ENCODE peak calls at places on chromosomes 16 and 17, in ten cellular contexts. K is psoas muscle, Q is neural progenitor cell, E is testis, P is Karpas-422, H is heart left ventricle, A is heart right ventricle, V is A549, S is tibial artery, T is PC-9. I is an unnamed sample. For H3K4me1, the result is how much of the 10 kb centered on the place peaks cover.

GRCh38 chr16:66357523-66357928 is 9.0 kb upstream of the CDH5 start:
- DNase-seq in K (no peak), S (peak), E (peak), A (peak), H (peak), T (peak), Q (peak), V (peak), P (peak), I (peak)

GRCh38 chr17:46847204-46848191 is 3.9 kb upstream of the WNT9B start:
- DNase-seq in K (no peak), P (no peak), E (no peak), A (no peak), Q (no peak), V (no peak), S (no peak), T (no peak), H (no peak), I (no peak)

GRCh38 chr16:55324491-55325447 is 766 bp downstream of the IRX6 start:
- DNase-seq in V (peak), K (no peak), H (peak), P (no peak), A (peak), Q (peak), S (no peak), E (no peak), T (no peak), I (no peak)

GRCh38 chr16:15765880-15766279 is 90.9 kb downstream of the MYH11 start:
- DNase-seq in P (peak), Q (peak), K (no peak), T (peak), V (peak), A (peak), S (no peak), E (peak), H (peak), I (peak)

GRCh38 chr16:19929062-19929511 is 44.4 kb upstream of the GPRC5B start:
- DNase-seq in K (no peak), Q (no peak), T (no peak), P (no peak), E (no peak), V (no peak), S (no peak), A (no peak), H (no peak), I (no peak)

GRCh38 chr16:57711-58110 is 4.1 kb downstream of the SNRNP25 start:
- DNase-seq in A (no peak), S (no peak), K (peak), P (no peak), V (no peak), H (no peak), Q (no peak), E (no peak), T (no peak), I (no peak)

GRCh38 chr17:29977836-29978235 is 36.4 kb downstream of the EFCAB5 start:
- DNase-seq in Q (no peak), E (no peak), K (no peak), A (no peak), V (peak), H (no peak), S (no peak), P (no peak), T (no peak), I (peak)

GRCh38 chr17:1649844-1650409 is at the start of gene RILP:
- DNase-seq in T (peak), K (peak), E (peak), S (peak), Q (no peak), P (peak), H (peak), A (peak), V (peak), I (no peak)

GRCh38 chr16:12178251-12178990 is 201.9 kb downstream of the SNX29 start:
- DNase-seq in A (peak), E (no peak), K (peak), V (no peak), S (no peak), H (peak), P (no peak), Q (peak), T (no peak), I (peak)

GRCh38 chr17:41666708-41667279 is 21.9 kb upstream of the EIF1 start:
- DNase-seq in T (peak), H (peak), E (peak), K (peak), S (peak), P (peak), V (peak), Q (peak), A (peak), I (peak)

GRCh38 chr16:83136419-83136818 is 509.6 kb downstream of the CDH13 start:
- DNase-seq in H (no peak), E (no peak), V (no peak), S (no peak), P (no peak), T (no peak), Q (no peak), A (no peak), K (no peak), I (no peak)

GRCh38 chr16:20348365-20349185 is 3.9 kb downstream of the UMOD start:
- DNase-seq in Q (peak), S (no peak), A (no peak), T (no peak), E (peak), K (no peak), H (no peak), P (no peak), V (no peak), I (no peak)

GRCh38 chr17:68054296-68054900 is 18.9 kb downstream of the KPNA2 start:
- DNase-seq in H (no peak), Q (no peak), V (no peak), E (no peak), A (peak), P (no peak), T (no peak), S (no peak), K (no peak), I (peak)

GRCh38 chr17:78779848-78780247 is 2.2 kb downstream of the CYTH1 start:
- DNase-seq in E (no peak), K (no peak), H (no peak), P (no peak), T (no peak), S (no peak), Q (peak), A (no peak), V (no peak), I (no peak)

GRCh38 chr16:11038777-11039176 is 94.4 kb downstream of the CLEC16A start:
- DNase-seq in S (no peak), E (no peak), K (no peak), P (no peak), Q (no peak), H (no peak), V (no peak), T (peak), A (no peak), I (no peak)

GRCh38 chr16:10579965-10580918 is at the start of gene EMP2:
- DNase-seq in A (peak), E (peak), T (peak), H (peak), S (peak), Q (peak), K (peak), V (peak), P (no peak), I (peak)

GRCh38 chr16:80723981-80724380 is 80.4 kb downstream of the CDYL2 start:
- DNase-seq in H (no peak), P (no peak), E (no peak), T (no peak), K (no peak), S (no peak), Q (no peak), V (no peak), A (no peak), I (no peak)

GRCh38 chr17:68993112-68993511 is 37.9 kb upstream of the ABCA8 start:
- DNase-seq in H (no peak), V (peak), P (peak), E (no peak), A (no peak), Q (no peak), T (no peak), S (no peak), K (no peak), I (peak)

GRCh38 chr16:31461201-31461920 is 2.1 kb downstream of the ARMC5 start:
- DNase-seq in E (no peak), T (no peak), A (no peak), P (no peak), Q (no peak), S (no peak), H (no peak), K (peak), V (no peak), I (no peak)

GRCh38 chr17:2462481-2462880 is 49.2 kb downstream of the METTL16 start:
- DNase-seq in E (no peak), P (no peak), T (no peak), K (no peak), V (no peak), A (no peak), S (no peak), Q (no peak), H (no peak), I (no peak)

GRCh38 chr17:61402978-61403845 is 3.6 kb downstream of the TBX2 start:
- DNase-seq in K (peak), V (no peak), E (no peak), T (no peak), S (no peak), H (no peak), A (no peak), Q (peak), P (no peak), I (peak)

GRCh38 chr17:7428557-7428956 is at the start of gene SPEM3:
- DNase-seq in P (no peak), A (no peak), T (no peak), Q (no peak), K (no peak), S (no peak), V (no peak), E (no peak), H (no peak), I (no peak)

GRCh38 chr17:32742686-32743538 is 134.0 kb downstream of the MYO1D start:
- DNase-seq in S (no peak), P (no peak), A (no peak), T (no peak), Q (no peak), H (no peak), V (no peak), K (no peak), E (no peak), I (no peak)

GRCh38 chr17:80872999-80873951 is 118.4 kb upstream of the CHMP6 start:
- DNase-seq in H (no peak), Q (peak), P (no peak), V (peak), K (peak), S (no peak), E (peak), T (peak), A (no peak), I (peak)

GRCh38 chr17:57459286-57459915 is 203.1 kb downstream of the MSI2 start:
- DNase-seq in V (peak), T (no peak), Q (no peak), A (no peak), E (no peak), K (no peak), S (no peak), P (no peak), H (no peak), I (no peak)
- H3K4me1 ChIP-seq in V (half or more), T (under half), Q (under half), A (half or more), E (under half), K (under half), S (under half), P (half or more), H (under half), I (under half)

GRCh38 chr16:6105115-6105514 is 1007.5 kb upstream of the EEF2KMT start:
- DNase-seq in Q (no peak), K (no peak), A (no peak), E (no peak), T (no peak), S (no peak), V (no peak), P (no peak), H (no peak), I (no peak)
- H3K4me3 ChIP-seq in Q (no peak), K (no peak), A (no peak), E (no peak), T (no peak), S (no peak), V (no peak), P (no peak), H (no peak), I (no peak)

GRCh38 chr16:2044541-2044940 is 3.1 kb downstream of the NTHL1 start:
- DNase-seq in V (no peak), T (no peak), S (no peak), P (no peak), E (no peak), H (no peak), K (no peak), A (no peak), Q (no peak), I (no peak)

GRCh38 chr16:2042666-2043295 is 4.9 kb downstream of the NTHL1 start:
- DNase-seq in Q (no peak), T (no peak), E (no peak), P (no peak), S (no peak), V (peak), K (no peak), A (no peak), H (no peak), I (no peak)

GRCh38 chr16:2043980-2044451 is 3.6 kb downstream of the NTHL1 start:
- DNase-seq in V (no peak), H (no peak), T (no peak), S (peak), K (no peak), P (no peak), A (peak), E (no peak), Q (no peak), I (no peak)

GRCh38 chr16:2042171-2042570 is 5.5 kb downstream of the NTHL1 start:
- DNase-seq in A (peak), T (peak), Q (no peak), H (no peak), E (no peak), K (no peak), P (no peak), S (no peak), V (no peak), I (no peak)

DNA sequence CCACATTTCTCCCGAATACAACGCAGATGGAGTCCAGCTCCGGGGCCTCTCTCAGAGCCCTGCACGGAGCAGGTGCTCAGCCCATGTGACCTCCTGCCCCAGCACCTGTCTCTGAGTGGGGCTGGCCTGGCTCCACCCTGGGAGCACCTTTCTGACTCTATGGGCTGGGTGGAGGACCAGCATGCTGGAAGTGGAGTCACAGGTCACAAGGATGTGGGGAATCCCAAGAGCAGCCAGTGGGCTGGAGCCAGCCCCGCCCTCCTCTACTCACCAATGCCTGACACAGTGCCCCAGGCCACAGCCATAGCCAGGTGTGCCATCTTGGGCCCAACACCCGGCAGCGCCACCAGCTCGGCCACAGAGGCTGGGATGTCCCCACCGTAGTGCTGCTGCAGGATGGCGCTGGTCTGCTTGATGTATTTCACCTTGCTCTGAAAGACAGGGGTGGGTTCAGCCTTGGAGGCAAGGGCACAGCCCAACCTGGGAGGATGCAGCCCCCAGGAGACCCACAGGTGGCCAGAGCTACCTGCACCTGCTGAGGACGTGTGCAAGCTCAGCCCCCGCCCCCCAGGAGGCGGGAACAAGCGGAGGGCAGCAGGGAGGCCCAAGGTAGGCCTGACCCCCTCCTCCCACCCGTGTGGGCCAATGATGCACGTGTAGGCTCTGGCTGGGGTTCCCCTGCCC is 4.2 kb downstream of the NTHL1 start:
- DNase-seq in V (no peak), A (no peak), Q (no peak), P (no peak), K (no peak), H (no peak), S (no peak), T (peak), E (no peak), I (no peak)
- H3K4me1 ChIP-seq in V (half or more), A (half or more), Q (under half), P (under half), K (under half), H (half or more), S (under half), T (half or more), E (half or more), I (under half)

DNA sequence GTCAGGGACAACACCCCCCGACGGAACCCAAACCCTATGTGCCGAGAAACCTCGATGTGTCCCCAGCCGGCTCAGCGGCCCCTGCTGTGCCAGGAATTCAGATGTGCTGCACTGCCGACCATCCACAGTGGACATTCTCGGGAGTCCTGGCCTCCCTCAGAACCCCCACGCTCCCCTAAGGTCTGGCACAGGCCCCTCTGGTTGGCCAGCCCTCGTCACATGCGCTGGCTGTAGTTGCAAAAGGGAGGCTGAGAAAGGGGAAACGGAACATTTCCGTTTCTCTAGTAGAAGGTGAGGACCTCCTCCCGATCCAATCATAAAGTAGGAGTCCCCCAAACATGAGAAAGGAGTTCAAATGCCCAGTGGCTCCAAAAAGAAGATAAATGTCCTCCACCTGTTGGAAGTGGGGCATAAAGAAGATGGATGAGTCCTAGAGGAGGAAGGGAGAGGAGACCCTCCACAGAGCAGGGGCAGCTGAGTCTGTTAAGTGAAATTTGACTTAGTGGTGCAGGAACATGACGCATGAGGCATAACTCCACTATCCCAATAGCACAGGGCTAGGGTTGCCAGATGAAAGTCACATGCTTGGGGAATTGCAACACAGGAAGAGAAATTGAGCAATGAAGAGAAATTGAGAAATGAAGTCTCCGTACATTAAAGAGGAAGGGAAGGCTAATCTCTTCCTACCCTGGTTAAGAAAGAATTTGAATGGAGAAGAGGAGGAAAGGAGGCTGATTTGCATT is 49.3 kb upstream of the WSB1 start:
- DNase-seq in S (peak), Q (peak), A (peak), E (peak), V (peak), H (peak), T (no peak), K (peak), P (peak), I (peak)
- H3K4me3 ChIP-seq in S (peak), Q (no peak), A (peak), E (no peak), V (no peak), H (peak), T (peak), K (peak), P (peak), I (peak)

GRCh38 chr16:4378202-4378666 is 6.6 kb downstream of the VASN start:
- DNase-seq in Q (no peak), H (no peak), K (peak), P (no peak), E (no peak), V (no peak), A (no peak), S (peak), T (no peak), I (no peak)

GRCh38 chr16:4375717-4376116 is 4.1 kb downstream of the VASN start:
- DNase-seq in T (peak), S (no peak), P (no peak), E (no peak), K (peak), A (no peak), H (no peak), V (no peak), Q (peak), I (no peak)

GRCh38 chr16:4377573-4378146 is 6.0 kb downstream of the VASN start:
- DNase-seq in P (no peak), A (no peak), K (no peak), S (no peak), Q (peak), V (no peak), H (no peak), E (no peak), T (no peak), I (peak)

GRCh38 chr16:4376126-4376819 is 4.6 kb downstream of the VASN start:
- DNase-seq in T (peak), A (peak), E (peak), V (no peak), K (peak), S (peak), Q (peak), P (no peak), H (peak), I (peak)

GRCh38 chr16:4376820-4377572 is 5.3 kb downstream of the VASN start:
- DNase-seq in P (no peak), T (no peak), S (no peak), A (no peak), H (no peak), E (no peak), V (no peak), Q (no peak), K (no peak), I (peak)
- H3K4me1 ChIP-seq in P (under half), T (under half), S (half or more), A (half or more), H (half or more), E (half or more), V (half or more), Q (half or more), K (under half), I (half or more)

GRCh38 chr17:48054238-48055185 is 6.4 kb downstream of the NFE2L1 start:
- DNase-seq in H (peak), A (peak), T (no peak), S (peak), K (peak), P (no peak), Q (peak), E (peak), V (no peak), I (peak)

GRCh38 chr17:48051706-48052486 is 3.7 kb downstream of the NFE2L1 start:
- DNase-seq in S (peak), K (peak), T (peak), V (peak), H (peak), P (no peak), Q (peak), E (peak), A (peak), I (peak)

GRCh38 chr17:48051278-48051677 is 3.1 kb downstream of the NFE2L1 start:
- DNase-seq in S (no peak), E (no peak), T (no peak), P (no peak), A (no peak), H (no peak), V (no peak), Q (no peak), K (no peak), I (no peak)

GRCh38 chr17:48053758-48054237 is 5.6 kb downstream of the NFE2L1 start:
- DNase-seq in Q (peak), E (no peak), T (no peak), P (no peak), K (no peak), V (no peak), S (no peak), H (no peak), A (no peak), I (no peak)

GRCh38 chr17:48052956-48053757 is 5.0 kb downstream of the NFE2L1 start:
- DNase-seq in T (no peak), Q (no peak), V (no peak), P (no peak), E (peak), S (peak), A (peak), K (peak), H (peak), I (peak)
- H3K4me3 ChIP-seq in T (no peak), Q (no peak), V (peak), P (no peak), E (no peak), S (peak), A (peak), K (peak), H (peak), I (peak)

GRCh38 chr16:87463722-87464690 is 28.8 kb downstream of the ZCCHC14 start:
- DNase-seq in A (peak), Q (no peak), S (peak), H (peak), E (peak), T (no peak), P (no peak), K (no peak), V (no peak), I (peak)

GRCh38 chr16:87466975-87467501 is 25.8 kb downstream of the ZCCHC14 start:
- DNase-seq in H (no peak), Q (no peak), V (no peak), S (no peak), P (no peak), A (no peak), E (no peak), T (no peak), K (no peak), I (no peak)

GRCh38 chr16:87468550-87468949 is 24.3 kb downstream of the ZCCHC14 start:
- DNase-seq in E (no peak), H (no peak), V (no peak), K (no peak), Q (no peak), T (no peak), P (no peak), A (no peak), S (no peak), I (no peak)

GRCh38 chr16:87464691-87465300 is 28.0 kb downstream of the ZCCHC14 start:
- DNase-seq in A (peak), E (peak), V (no peak), K (peak), Q (no peak), P (no peak), T (peak), H (peak), S (peak), I (peak)

DNA sequence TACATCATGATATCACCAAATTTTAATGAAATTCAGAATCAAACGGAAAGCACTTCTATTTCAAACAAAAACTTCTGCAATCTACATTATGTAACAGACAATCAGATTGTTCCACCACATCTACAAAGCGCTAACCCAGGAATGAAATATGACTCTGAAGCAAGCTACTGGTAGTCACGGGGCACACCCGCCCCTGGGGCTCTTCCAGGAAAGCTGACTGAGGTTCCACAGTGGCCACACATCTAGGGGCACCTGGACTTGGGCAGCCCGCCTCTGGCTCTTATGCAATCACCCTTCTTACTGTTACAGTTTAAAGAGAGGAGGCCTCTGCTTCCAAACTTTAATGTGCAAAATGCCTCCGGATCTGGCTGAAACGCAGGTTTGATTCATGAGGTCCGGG is 27.5 kb downstream of the ZCCHC14 start:
- DNase-seq in T (peak), V (no peak), E (peak), H (peak), Q (no peak), K (peak), A (peak), S (peak), P (no peak), I (peak)
- H3K4me1 ChIP-seq in T (under half), V (under half), E (half or more), H (half or more), Q (under half), K (half or more), A (half or more), S (under half), P (under half), I (half or more)

I was measured in adipocyte.